ENCODE peak calls at places on chromosome 2, in four cellular contexts. Z is naive thymus-derived CD4-positive, alpha-beta T cell; J is cardiac fibroblast; L is HL-60. B is an unnamed sample.

GRCh38 chr2:27571197-27571596 is 11.6 kb upstream of the ZNF512 start:
- DNase-seq in Z (no peak), J (no peak), L (no peak), B (no peak)

GRCh38 chr2:161373939-161374338 is 42.2 kb upstream of the TBR1 start:
- DNase-seq in J (peak), Z (no peak), L (no peak), B (no peak)

GRCh38 chr2:5921081-5921642 is 229.0 kb downstream of the SOX11 start:
- DNase-seq in L (no peak), J (no peak), Z (no peak), B (no peak)

GRCh38 chr2:222672068-222672401 is 577 bp downstream of the MOGAT1 start:
- DNase-seq in Z (no peak), J (no peak), L (no peak), B (no peak)

GRCh38 chr2:111201214-111201613 is 80.5 kb downstream of the BCL2L11 start:
- DNase-seq in L (no peak), J (no peak), Z (no peak), B (no peak)

GRCh38 chr2:165794520-165794882 is 454 bp upstream of the GALNT3 start:
- DNase-seq in J (peak), Z (peak), L (peak), B (peak)

GRCh38 chr2:212536385-212537310 is 2.0 kb downstream of the ERBB4 start:
- DNase-seq in Z (no peak), J (no peak), L (no peak), B (no peak)

GRCh38 chr2:216644846-216645635 is 11.8 kb downstream of the IGFBP2 start:
- DNase-seq in L (no peak), J (peak), Z (no peak), B (no peak)

GRCh38 chr2:240629968-240630770 is 4.9 kb downstream of the GPR35 start:
- DNase-seq in L (no peak), Z (no peak), J (no peak), B (no peak)

GRCh38 chr2:70403267-70404053 is 101.6 kb upstream of the FAM136A start:
- DNase-seq in Z (no peak), J (no peak), L (no peak), B (no peak)

GRCh38 chr2:8154936-8155335 is 526.9 kb upstream of the ID2 start:
- DNase-seq in Z (no peak), J (no peak), L (no peak), B (no peak)

GRCh38 chr2:176172748-176173586 is 15.5 kb upstream of the HOXD1 start:
- DNase-seq in Z (no peak), J (no peak), L (no peak), B (no peak)

GRCh38 chr2:178111743-178112142 is 494 bp upstream of the RBM45 start:
- DNase-seq in L (no peak), J (no peak), Z (no peak), B (no peak)
- H3K4me3 ChIP-seq in L (no peak), J (no peak), Z (peak), B (peak)

GRCh38 chr2:187547353-187547979 is 6.8 kb downstream of the TFPI start:
- DNase-seq in L (peak), J (peak), Z (no peak), B (no peak)
- H3K4me3 ChIP-seq in L (no peak), J (no peak), Z (no peak), B (no peak)

DNA sequence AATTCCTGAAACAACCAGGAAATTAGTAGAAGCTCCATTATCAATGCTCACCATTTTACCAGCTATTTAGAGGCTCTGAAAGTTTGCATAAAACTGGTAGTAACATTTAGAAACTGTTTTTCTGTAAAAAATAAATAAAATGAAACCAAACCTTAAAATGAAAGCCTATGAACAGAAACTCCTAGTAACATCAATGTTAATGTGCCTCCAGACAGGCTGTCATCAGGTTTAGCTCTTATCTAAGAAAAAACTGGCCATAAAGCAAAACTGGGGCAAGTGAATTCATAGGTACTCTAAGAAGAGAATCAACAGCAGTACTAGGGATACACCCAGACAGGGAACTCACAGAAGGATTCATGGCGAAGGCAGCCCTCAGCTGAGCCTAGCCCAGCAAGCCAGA is 8.0 kb downstream of the E2F6 start:
- DNase-seq in Z (no peak), J (no peak), L (no peak), B (no peak)
- H3K4me3 ChIP-seq in Z (no peak), J (no peak), L (no peak), B (no peak)

DNA sequence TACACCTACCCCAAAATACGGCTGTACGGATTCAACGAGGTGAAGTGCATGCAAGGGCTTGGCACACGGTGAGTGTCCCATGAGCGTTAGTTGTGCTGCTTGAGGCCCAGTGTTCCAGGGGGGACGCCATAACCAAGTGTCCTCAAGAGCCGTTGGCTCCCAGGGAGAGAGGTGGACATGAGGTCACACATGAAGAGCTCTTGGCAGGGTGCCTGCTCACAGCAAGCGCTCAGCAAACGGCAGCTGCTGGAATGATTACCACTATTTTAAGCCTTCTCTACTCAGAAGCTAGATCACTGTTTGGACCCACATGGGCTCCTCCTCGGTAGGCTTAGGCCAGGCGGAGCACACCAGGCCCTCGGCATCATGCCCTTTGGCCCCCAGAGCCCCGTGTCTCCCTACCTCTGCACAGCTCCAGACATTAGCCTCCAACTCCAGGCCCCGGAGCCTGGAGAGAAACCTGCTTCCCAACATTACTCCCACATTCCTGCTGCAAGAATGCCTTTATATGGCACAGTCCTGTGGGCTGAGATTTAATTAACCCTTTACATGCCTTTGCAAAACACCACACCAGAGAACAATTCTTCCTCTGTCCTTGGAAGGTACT is 68.4 kb upstream of the PPP1CB start:
- DNase-seq in J (peak), L (no peak), Z (no peak), B (no peak)
- H3K4me3 ChIP-seq in J (no peak), L (no peak), Z (no peak), B (no peak)

DNA sequence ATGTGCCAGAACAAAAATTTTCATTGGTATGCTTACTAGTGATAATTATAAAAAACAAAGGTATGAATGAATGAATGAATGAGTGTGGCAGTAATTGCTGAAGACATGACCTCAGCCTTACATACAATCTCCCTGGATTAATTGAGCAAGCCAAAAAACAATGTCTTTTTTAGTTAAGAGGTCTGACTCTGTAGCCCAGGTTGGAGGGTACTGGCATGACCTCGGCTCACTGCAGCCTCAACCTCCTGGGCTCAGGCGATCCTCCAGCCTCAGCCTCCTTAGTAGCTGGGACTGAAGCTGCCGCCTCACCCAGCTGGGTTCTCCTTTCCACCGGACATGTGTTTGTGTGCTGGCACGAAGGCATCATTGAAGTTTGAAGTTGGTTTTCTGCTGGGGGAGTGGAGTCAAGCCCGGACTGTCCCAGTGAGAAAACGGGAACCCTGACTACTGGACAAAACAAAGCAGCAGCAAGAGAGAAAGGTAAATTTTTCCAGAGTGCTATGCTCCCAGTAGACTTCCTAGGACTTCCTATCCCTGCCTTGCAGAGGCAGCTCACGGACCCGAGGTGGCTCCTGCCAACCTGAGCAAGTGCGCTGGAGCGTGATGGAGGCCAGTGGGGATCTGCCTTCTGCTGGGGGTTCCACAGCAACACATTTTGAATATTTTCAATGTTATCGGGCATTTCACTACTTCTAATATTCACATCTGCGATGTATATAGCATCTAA is 6.4 kb upstream of the IMP4 start:
- DNase-seq in L (no peak), Z (no peak), J (no peak), B (no peak)
- H3K4me3 ChIP-seq in L (no peak), Z (no peak), J (no peak), B (no peak)